ENCODE peak calls at places on chromosomes 13 and 19, in six cellular contexts. One of them, this sample, is unnamed.
A peak's percentile ranks its signal among the peaks of the same experiment; 100 is the strongest.

GRCh38 chr13:36293497-36293896 is 4.1 kb downstream of the CCDC169 start:
- DNase-seq in heart right ventricle: no peak
- DNase-seq in HFF-Myc: no peak
- DNase-seq in lower leg skin: no peak
- DNase-seq in progenitor cell of endocrine pancreas: no peak
- DNase-seq in cardiac fibroblast: no peak
- DNase-seq in this sample: no peak

GRCh38 chr19:34580055-34580336 is 97.0 kb downstream of the SCGB2B2 start:
- DNase-seq in HFF-Myc: no peak
- DNase-seq in cardiac fibroblast: no peak
- DNase-seq in progenitor cell of endocrine pancreas: no peak
- DNase-seq in heart right ventricle: no peak
- DNase-seq in lower leg skin: no peak
- DNase-seq in this sample: no peak

GRCh38 chr19:19372656-19373416 is 32.6 kb upstream of the GATAD2A start:
- DNase-seq in HFF-Myc: no peak
- DNase-seq in lower leg skin: no peak
- DNase-seq in progenitor cell of endocrine pancreas: no peak
- DNase-seq in heart right ventricle: peak; percentile 64
- DNase-seq in cardiac fibroblast: peak; percentile 60
- DNase-seq in this sample: no peak

GRCh38 chr13:62131604-62132003 is 716.0 kb upstream of the PCDH20 start:
- DNase-seq in HFF-Myc: no peak
- DNase-seq in lower leg skin: no peak
- DNase-seq in heart right ventricle: no peak
- DNase-seq in cardiac fibroblast: no peak
- DNase-seq in progenitor cell of endocrine pancreas: no peak
- DNase-seq in this sample: no peak

GRCh38 chr13:114034481-114034891 is 60.6 kb upstream of the C13orf46 start:
- DNase-seq in lower leg skin: no peak
- DNase-seq in HFF-Myc: no peak
- DNase-seq in progenitor cell of endocrine pancreas: no peak
- DNase-seq in cardiac fibroblast: no peak
- DNase-seq in heart right ventricle: no peak
- DNase-seq in this sample: no peak

GRCh38 chr19:31160346-31160926 is 188.8 kb downstream of the TSHZ3 start:
- DNase-seq in lower leg skin: no peak
- DNase-seq in cardiac fibroblast: no peak
- DNase-seq in progenitor cell of endocrine pancreas: no peak
- DNase-seq in HFF-Myc: no peak
- DNase-seq in heart right ventricle: no peak
- DNase-seq in this sample: no peak

GRCh38 chr13:51821666-51822065 is 17.7 kb upstream of the DHRS12 start:
- DNase-seq in lower leg skin: no peak
- DNase-seq in HFF-Myc: no peak
- DNase-seq in progenitor cell of endocrine pancreas: no peak
- DNase-seq in cardiac fibroblast: no peak
- DNase-seq in heart right ventricle: no peak
- DNase-seq in this sample: no peak

GRCh38 chr13:48258002-48258401 is 25.0 kb downstream of the ITM2B start:
- DNase-seq in heart right ventricle: no peak
- DNase-seq in lower leg skin: no peak
- DNase-seq in cardiac fibroblast: no peak
- DNase-seq in HFF-Myc: no peak
- DNase-seq in progenitor cell of endocrine pancreas: no peak
- DNase-seq in this sample: no peak

GRCh38 chr13:80979035-80979641 is 638.2 kb upstream of the SPRY2 start:
- DNase-seq in HFF-Myc: peak; percentile 12
- DNase-seq in progenitor cell of endocrine pancreas: no peak
- DNase-seq in lower leg skin: no peak
- DNase-seq in cardiac fibroblast: peak; percentile 85
- DNase-seq in heart right ventricle: no peak
- DNase-seq in this sample: no peak

GRCh38 chr19:15935167-15935702 is 906 bp upstream of the CYP4F11 start:
- DNase-seq in cardiac fibroblast: no peak
- DNase-seq in heart right ventricle: no peak
- DNase-seq in HFF-Myc: no peak
- DNase-seq in progenitor cell of endocrine pancreas: no peak
- DNase-seq in lower leg skin: no peak
- DNase-seq in this sample: no peak

GRCh38 chr19:19485161-19485997 is 30.0 kb downstream of the TSSK6 start:
- DNase-seq in progenitor cell of endocrine pancreas: no peak
- DNase-seq in heart right ventricle: no peak
- DNase-seq in cardiac fibroblast: peak; percentile 45
- DNase-seq in HFF-Myc: no peak
- DNase-seq in lower leg skin: no peak
- DNase-seq in this sample: no peak

GRCh38 chr19:40609561-40610395 is 8.6 kb downstream of the LTBP4 start:
- DNase-seq in progenitor cell of endocrine pancreas: peak; percentile 51
- DNase-seq in cardiac fibroblast: peak; percentile 67
- DNase-seq in heart right ventricle: peak; percentile 92
- DNase-seq in HFF-Myc: no peak
- DNase-seq in lower leg skin: peak; percentile 99
- DNase-seq in this sample: peak; percentile 89

GRCh38 chr19:10045371-10045770 is 32.1 kb downstream of the RDH8 start:
- DNase-seq in HFF-Myc: no peak
- DNase-seq in progenitor cell of endocrine pancreas: no peak
- DNase-seq in heart right ventricle: no peak
- DNase-seq in cardiac fibroblast: no peak
- DNase-seq in lower leg skin: no peak
- DNase-seq in this sample: no peak

GRCh38 chr13:30145709-30146367 is 161.5 kb downstream of the KATNAL1 start:
- DNase-seq in HFF-Myc: no peak
- DNase-seq in progenitor cell of endocrine pancreas: no peak
- DNase-seq in cardiac fibroblast: no peak
- DNase-seq in lower leg skin: no peak
- DNase-seq in heart right ventricle: no peak
- DNase-seq in this sample: no peak

GRCh38 chr19:57850553-57851017 is 926 bp downstream of the ZNF587 start:
- DNase-seq in heart right ventricle: no peak
- DNase-seq in HFF-Myc: peak; percentile 39
- DNase-seq in cardiac fibroblast: peak; percentile 27
- DNase-seq in lower leg skin: no peak
- DNase-seq in progenitor cell of endocrine pancreas: no peak
- DNase-seq in this sample: no peak

GRCh38 chr13:88908896-88909535 is 1237.8 kb downstream of the SLITRK5 start:
- DNase-seq in HFF-Myc: no peak
- DNase-seq in cardiac fibroblast: no peak
- DNase-seq in progenitor cell of endocrine pancreas: no peak
- DNase-seq in heart right ventricle: no peak
- DNase-seq in lower leg skin: peak; percentile 69
- DNase-seq in this sample: no peak

GRCh38 chr13:99312493-99312883 is 5.3 kb upstream of the GPR183 start:
- DNase-seq in cardiac fibroblast: peak; percentile 86
- DNase-seq in lower leg skin: peak; percentile 95
- DNase-seq in progenitor cell of endocrine pancreas: no peak
- DNase-seq in HFF-Myc: peak; percentile 59
- DNase-seq in heart right ventricle: peak; percentile 31
- DNase-seq in this sample: no peak

GRCh38 chr13:79402679-79403078 is 3.4 kb downstream of the RBM26 start:
- DNase-seq in heart right ventricle: no peak
- DNase-seq in HFF-Myc: no peak
- DNase-seq in cardiac fibroblast: no peak
- DNase-seq in lower leg skin: no peak
- DNase-seq in progenitor cell of endocrine pancreas: no peak
- DNase-seq in this sample: no peak

GRCh38 chr19:42942187-42942789 is 5.3 kb upstream of the PSG7 start:
- DNase-seq in lower leg skin: no peak
- DNase-seq in heart right ventricle: no peak
- DNase-seq in cardiac fibroblast: peak; percentile 18
- DNase-seq in HFF-Myc: no peak
- DNase-seq in progenitor cell of endocrine pancreas: no peak
- DNase-seq in this sample: no peak

GRCh38 chr19:16739546-16739945 is 19.9 kb downstream of the NWD1 start:
- DNase-seq in heart right ventricle: no peak
- DNase-seq in HFF-Myc: no peak
- DNase-seq in progenitor cell of endocrine pancreas: no peak
- DNase-seq in cardiac fibroblast: no peak
- DNase-seq in lower leg skin: no peak
- DNase-seq in this sample: no peak

GRCh38 chr13:41457589-41458186 is 338 bp downstream of the RGCC start:
- DNase-seq in heart right ventricle: peak; percentile 22
- DNase-seq in progenitor cell of endocrine pancreas: no peak
- DNase-seq in HFF-Myc: no peak
- DNase-seq in lower leg skin: no peak
- DNase-seq in cardiac fibroblast: no peak
- DNase-seq in this sample: no peak

GRCh38 chr13:114071991-114072390 is 60.4 kb downstream of the RASA3 start:
- DNase-seq in heart right ventricle: no peak
- DNase-seq in HFF-Myc: no peak
- DNase-seq in progenitor cell of endocrine pancreas: no peak
- DNase-seq in cardiac fibroblast: no peak
- DNase-seq in lower leg skin: peak; percentile 69
- DNase-seq in this sample: no peak

GRCh38 chr13:94154362-94154761 is 325.1 kb downstream of the DCT start:
- DNase-seq in heart right ventricle: no peak
- DNase-seq in lower leg skin: no peak
- DNase-seq in HFF-Myc: no peak
- DNase-seq in progenitor cell of endocrine pancreas: no peak
- DNase-seq in cardiac fibroblast: peak; percentile 83
- DNase-seq in this sample: no peak

GRCh38 chr19:41616785-41617621 is 9.9 kb downstream of the CEACAM4 start:
- DNase-seq in progenitor cell of endocrine pancreas: no peak
- DNase-seq in lower leg skin: no peak
- DNase-seq in heart right ventricle: no peak
- DNase-seq in HFF-Myc: peak; percentile 4
- DNase-seq in cardiac fibroblast: peak; percentile 10
- DNase-seq in this sample: no peak

GRCh38 chr13:96834626-96835025 is 159.7 kb downstream of the OXGR1 start:
- DNase-seq in progenitor cell of endocrine pancreas: no peak
- DNase-seq in heart right ventricle: no peak
- DNase-seq in cardiac fibroblast: no peak
- DNase-seq in HFF-Myc: no peak
- DNase-seq in lower leg skin: no peak
- DNase-seq in this sample: no peak

GRCh38 chr13:43664700-43665191 is 122.0 kb downstream of the ENOX1 start:
- DNase-seq in progenitor cell of endocrine pancreas: no peak
- DNase-seq in cardiac fibroblast: peak; percentile 58
- DNase-seq in heart right ventricle: peak; percentile 9
- DNase-seq in lower leg skin: no peak
- DNase-seq in HFF-Myc: peak; percentile 12
- DNase-seq in this sample: no peak

GRCh38 chr13:27283906-27284523 is 13.4 kb downstream of the RASL11A start:
- DNase-seq in heart right ventricle: no peak
- DNase-seq in progenitor cell of endocrine pancreas: no peak
- DNase-seq in cardiac fibroblast: peak; percentile 49
- DNase-seq in lower leg skin: no peak
- DNase-seq in HFF-Myc: no peak
- DNase-seq in this sample: no peak

GRCh38 chr13:38180100-38180499 is 169.6 kb upstream of the UFM1 start:
- DNase-seq in cardiac fibroblast: peak; percentile 50
- DNase-seq in heart right ventricle: no peak
- DNase-seq in HFF-Myc: no peak
- DNase-seq in lower leg skin: no peak
- DNase-seq in progenitor cell of endocrine pancreas: no peak
- DNase-seq in this sample: no peak

GRCh38 chr19:703651-704446 is 4.9 kb upstream of the PALM start:
- DNase-seq in HFF-Myc: peak; percentile 2
- DNase-seq in heart right ventricle: peak; percentile 88
- DNase-seq in cardiac fibroblast: peak; percentile 82
- DNase-seq in lower leg skin: peak; percentile 94
- DNase-seq in progenitor cell of endocrine pancreas: no peak
- DNase-seq in this sample: no peak

GRCh38 chr13:31515427-31515826 is 223.9 kb upstream of the RXFP2 start:
- DNase-seq in cardiac fibroblast: no peak
- DNase-seq in HFF-Myc: no peak
- DNase-seq in progenitor cell of endocrine pancreas: no peak
- DNase-seq in lower leg skin: no peak
- DNase-seq in heart right ventricle: no peak
- DNase-seq in this sample: no peak

GRCh38 chr13:112838038-112838965 is 130.7 kb upstream of the MCF2L start:
- DNase-seq in HFF-Myc: no peak
- DNase-seq in heart right ventricle: no peak
- DNase-seq in lower leg skin: no peak
- DNase-seq in cardiac fibroblast: no peak
- DNase-seq in progenitor cell of endocrine pancreas: no peak
- DNase-seq in this sample: no peak

DNA sequence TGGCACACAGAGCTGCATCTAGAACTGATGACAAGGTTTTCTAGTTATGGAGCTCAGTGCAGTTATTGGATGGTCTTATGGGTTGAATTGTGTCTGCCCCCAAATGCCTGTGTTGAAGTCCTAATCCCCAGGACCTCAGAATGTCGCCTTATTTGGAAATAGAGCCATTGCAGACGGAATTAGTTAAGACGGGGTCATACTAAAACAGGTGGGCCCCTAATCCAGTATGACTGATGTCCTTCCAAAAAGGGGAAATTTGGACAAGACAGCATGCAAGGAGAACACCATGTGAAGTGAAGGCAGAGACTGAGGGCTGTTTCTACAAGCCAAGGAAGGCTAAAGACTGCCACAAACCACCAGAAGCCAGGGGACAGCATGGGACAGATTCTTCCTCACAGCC is 148.7 kb downstream of the KCTD12 start:
- DNase-seq in heart right ventricle: no peak
- DNase-seq in progenitor cell of endocrine pancreas: no peak
- DNase-seq in HFF-Myc: no peak
- DNase-seq in cardiac fibroblast: no peak
- DNase-seq in lower leg skin: no peak
- DNase-seq in this sample: no peak
- TF ChIP-seq CTCF in heart right ventricle: no peak
- TF ChIP-seq CTCF in progenitor cell of endocrine pancreas: no peak
- TF ChIP-seq CTCF in HFF-Myc: no peak
- TF ChIP-seq CTCF in cardiac fibroblast: no peak
- TF ChIP-seq CTCF in lower leg skin: no peak
- TF ChIP-seq CTCF in this sample: no peak

GRCh38 chr13:56988543-56988942 is 152.2 kb upstream of the PRR20A start:
- DNase-seq in cardiac fibroblast: no peak
- DNase-seq in HFF-Myc: no peak
- DNase-seq in heart right ventricle: no peak
- DNase-seq in progenitor cell of endocrine pancreas: no peak
- DNase-seq in lower leg skin: no peak
- DNase-seq in this sample: no peak
- TF ChIP-seq CTCF in cardiac fibroblast: no peak
- TF ChIP-seq CTCF in HFF-Myc: no peak
- TF ChIP-seq CTCF in heart right ventricle: no peak
- TF ChIP-seq CTCF in progenitor cell of endocrine pancreas: no peak
- TF ChIP-seq CTCF in lower leg skin: no peak
- TF ChIP-seq CTCF in this sample: no peak

DNA sequence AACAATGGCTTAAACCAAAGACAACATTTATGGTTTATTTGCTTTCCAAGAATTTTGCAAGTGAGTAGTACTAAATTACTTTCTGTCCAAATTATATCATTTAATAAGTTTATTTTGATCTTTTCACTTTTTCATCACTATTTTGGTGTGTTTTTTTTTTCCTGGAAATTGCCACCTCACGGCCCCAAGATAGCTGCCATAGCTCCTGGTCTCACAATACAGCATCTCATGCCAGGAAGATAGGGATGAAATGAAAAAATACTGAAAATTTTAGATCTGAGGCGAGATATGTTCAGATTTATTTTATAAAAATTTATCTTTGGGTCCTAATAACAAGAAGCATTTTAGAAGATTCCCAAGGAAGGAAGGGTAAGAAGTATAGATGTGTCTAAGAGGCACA is 6.9 kb upstream of the FPR3 start:
- DNase-seq in heart right ventricle: no peak
- DNase-seq in progenitor cell of endocrine pancreas: no peak
- DNase-seq in HFF-Myc: no peak
- DNase-seq in lower leg skin: no peak
- DNase-seq in cardiac fibroblast: no peak
- DNase-seq in this sample: no peak
- TF ChIP-seq CTCF in heart right ventricle: no peak
- TF ChIP-seq CTCF in progenitor cell of endocrine pancreas: no peak
- TF ChIP-seq CTCF in HFF-Myc: no peak
- TF ChIP-seq CTCF in lower leg skin: no peak
- TF ChIP-seq CTCF in cardiac fibroblast: no peak
- TF ChIP-seq CTCF in this sample: no peak

GRCh38 chr19:47421244-47421786 is 2.0 kb upstream of the MEIS3 start:
- DNase-seq in HFF-Myc: no peak
- DNase-seq in heart right ventricle: no peak
- DNase-seq in lower leg skin: no peak
- DNase-seq in cardiac fibroblast: no peak
- DNase-seq in progenitor cell of endocrine pancreas: no peak
- DNase-seq in this sample: no peak
- TF ChIP-seq CTCF in HFF-Myc: no peak
- TF ChIP-seq CTCF in heart right ventricle: no peak
- TF ChIP-seq CTCF in lower leg skin: no peak
- TF ChIP-seq CTCF in cardiac fibroblast: no peak
- TF ChIP-seq CTCF in progenitor cell of endocrine pancreas: no peak
- TF ChIP-seq CTCF in this sample: no peak

This sample was measured in osteocyte.